ENCODE peak calls at places on chromosomes 6 and 20, in six cellular contexts. O, D, X, W, J and T are unnamed samples.

GRCh38 chr6:85191656-85192055 is 258.2 kb upstream of the NT5E start:
- DNase-seq in O (no peak), D (no peak), X (no peak), W (no peak), J (no peak), T (no peak)

GRCh38 chr20:6768228-6769185 is 1.0 kb downstream of the BMP2 start:
- DNase-seq in O (peak; percentile 41), D (no peak), X (peak; percentile 83), W (no peak), J (peak; percentile 33), T (no peak)

GRCh38 chr6:72348926-72349325 is 272.9 kb upstream of the KCNQ5 start:
- DNase-seq in O (peak; percentile 72), D (no peak), X (no peak), W (no peak), J (no peak), T (no peak)

GRCh38 chr20:37295001-37295400 is 5.5 kb downstream of the MANBAL start:
- DNase-seq in O (peak; percentile 96), D (peak; percentile 94), X (no peak), W (no peak), J (no peak), T (peak; percentile 86)

GRCh38 chr20:36773123-36773547 is 428 bp downstream of the DSN1 start:
- DNase-seq in O (peak; percentile 11), D (no peak), X (no peak), W (peak; percentile 10), J (no peak), T (no peak)

GRCh38 chr20:37294262-37294981 is 5.0 kb downstream of the MANBAL start:
- DNase-seq in O (peak; percentile 36), D (no peak), X (no peak), W (no peak), J (no peak), T (no peak)

GRCh38 chr20:47464380-47465101 is 37.1 kb upstream of the NCOA3 start:
- DNase-seq in O (peak; percentile 99), D (peak; percentile 36), X (no peak), W (no peak), J (peak; percentile 74), T (peak; percentile 97)

GRCh38 chr6:96537726-96538125 is 16.1 kb downstream of the UFL1 start:
- DNase-seq in O (no peak), D (no peak), X (no peak), W (no peak), J (no peak), T (no peak)

GRCh38 chr6:133814797-133815196 is 74.1 kb upstream of the TCF21 start:
- DNase-seq in O (peak; percentile 67), D (peak; percentile 6), X (no peak), W (no peak), J (no peak), T (peak; percentile 5)

GRCh38 chr6:127920804-127921203 is 19.9 kb upstream of the THEMIS start:
- DNase-seq in O (no peak), D (no peak), X (no peak), W (no peak), J (no peak), T (no peak)

GRCh38 chr6:167268683-167269280 is 22.3 kb upstream of the UNC93A start:
- DNase-seq in O (no peak), D (no peak), X (no peak), W (no peak), J (no peak), T (no peak)

GRCh38 chr20:22949710-22950109 is 85.4 kb upstream of the SSTR4 start:
- DNase-seq in O (no peak), D (no peak), X (no peak), W (no peak), J (no peak), T (no peak)

GRCh38 chr6:43770417-43771209 is 602 bp downstream of the VEGFA start:
- DNase-seq in O (peak; percentile 69), D (no peak), X (peak; percentile 92), W (peak; percentile 41), J (peak; percentile 67), T (peak; percentile 50)

GRCh38 chr6:53735896-53736295 is 58.9 kb upstream of the LRRC1 start:
- DNase-seq in O (no peak), D (no peak), X (no peak), W (no peak), J (no peak), T (peak; percentile 67)

GRCh38 chr6:54698974-54699373 is 147.6 kb upstream of the FAM83B start:
- DNase-seq in O (no peak), D (no peak), X (no peak), W (no peak), J (no peak), T (peak; percentile 99)

GRCh38 chr20:62477669-62478450 is 2.1 kb upstream of the GATA5 start:
- DNase-seq in O (no peak), D (no peak), X (no peak), W (no peak), J (no peak), T (no peak)

GRCh38 chr6:106379951-106380350 is 19.4 kb downstream of the CRYBG1 start:
- DNase-seq in O (no peak), D (no peak), X (no peak), W (no peak), J (no peak), T (no peak)

GRCh38 chr6:33314515-33314942 is 651 bp upstream of the TAPBP start:
- DNase-seq in O (peak; percentile 73), D (no peak), X (peak; percentile 87), W (peak; percentile 56), J (peak; percentile 81), T (peak; percentile 95)

GRCh38 chr6:34817337-34817910 is 25.5 kb downstream of the BLTP3A start:
- DNase-seq in O (no peak), D (no peak), X (no peak), W (no peak), J (no peak), T (peak; percentile 13)

GRCh38 chr6:24721461-24722215 is 2.7 kb upstream of the C6orf62 start:
- DNase-seq in O (no peak), D (no peak), X (no peak), W (no peak), J (peak; percentile 92), T (no peak)

GRCh38 chr6:1774541-1774940 is 164.8 kb downstream of the FOXC1 start:
- DNase-seq in O (no peak), D (no peak), X (no peak), W (no peak), J (no peak), T (no peak)

GRCh38 chr6:53825514-53826321 is 30.9 kb downstream of the LRRC1 start:
- DNase-seq in O (no peak), D (no peak), X (no peak), W (no peak), J (peak; percentile 36), T (no peak)

GRCh38 chr6:149483302-149483701 is 1.5 kb downstream of the ZC3H12D start:
- DNase-seq in O (no peak), D (no peak), X (no peak), W (no peak), J (no peak), T (no peak)

GRCh38 chr20:59696476-59696875 is 92.1 kb downstream of the PHACTR3 start:
- DNase-seq in O (no peak), D (no peak), X (no peak), W (no peak), J (no peak), T (no peak)

GRCh38 chr20:50110141-50111047 is 2.6 kb downstream of the UBE2V1 start:
- DNase-seq in O (no peak), D (no peak), X (no peak), W (peak; percentile 80), J (peak; percentile 58), T (peak; percentile 87)

GRCh38 chr6:3905853-3906190 is 56.6 kb downstream of the FAM50B start:
- DNase-seq in O (peak; percentile 38), D (no peak), X (no peak), W (no peak), J (no peak), T (no peak)

GRCh38 chr6:121110733-121111132 is 223.5 kb downstream of the TBC1D32 start:
- DNase-seq in O (no peak), D (no peak), X (no peak), W (no peak), J (no peak), T (no peak)

GRCh38 chr6:10429638-10430427 is 15.0 kb upstream of the TFAP2A start:
- DNase-seq in O (peak; percentile 58), D (no peak), X (no peak), W (peak; percentile 77), J (no peak), T (peak; percentile 95)

GRCh38 chr6:109793015-109793414 is 101.9 kb downstream of the FIG4 start:
- DNase-seq in O (no peak), D (no peak), X (no peak), W (no peak), J (no peak), T (peak; percentile 88)
- H3K9ac ChIP-seq in O (no peak overlapping the region), D (peak overlapping the region; percentile 25), X (no peak overlapping the region), W (no peak overlapping the region), J (no peak overlapping the region), T (no peak overlapping the region)

GRCh38 chr20:53655909-53656652 is 62.4 kb upstream of the ZNF217 start:
- DNase-seq in O (peak; percentile 42), D (no peak), X (no peak), W (peak; percentile 43), J (no peak), T (peak; percentile 63)
- H3K9ac ChIP-seq in O (no peak overlapping the region), D (no peak overlapping the region), X (no peak overlapping the region), W (peak overlapping the region; percentile 51), J (no peak overlapping the region), T (no peak overlapping the region)

GRCh38 chr6:157019115-157019628 is 242.0 kb downstream of the ARID1B start:
- DNase-seq in O (no peak), D (no peak), X (no peak), W (peak; percentile 17), J (no peak), T (peak; percentile 48)
- H3K9ac ChIP-seq in O (no peak overlapping the region), D (no peak overlapping the region), X (no peak overlapping the region), W (peak overlapping the region; percentile 46), J (no peak overlapping the region), T (no peak overlapping the region)

DNA sequence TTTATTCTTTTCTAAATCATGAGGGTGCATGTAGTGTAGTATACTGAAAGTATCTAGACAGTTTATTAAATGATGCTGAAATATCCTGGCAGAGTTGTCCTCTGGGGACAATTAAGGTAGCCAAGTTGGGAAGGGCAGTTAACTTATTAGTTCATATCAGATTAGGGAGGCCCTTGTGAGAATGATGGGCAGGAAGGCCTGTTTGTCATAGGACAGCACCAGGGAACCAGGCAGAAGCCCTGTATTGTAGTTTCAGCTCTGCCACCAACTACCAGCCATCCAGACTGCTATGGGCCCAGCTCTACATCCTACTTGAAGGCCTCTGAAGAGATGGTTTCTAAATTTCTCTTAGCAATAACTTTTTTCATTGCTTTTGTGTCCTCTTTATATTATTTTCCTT is 4.0 kb downstream of the MYLIP start:
- DNase-seq in O (no peak), D (no peak), X (no peak), W (no peak), J (no peak), T (no peak)
- H3K9ac ChIP-seq in O (no peak overlapping the region), D (no peak overlapping the region), X (no peak overlapping the region), W (no peak overlapping the region), J (no peak overlapping the region), T (no peak overlapping the region)

GRCh38 chr6:41785689-41786450 is 1.6 kb upstream of the TOMM6 start:
- DNase-seq in O (peak; percentile 23), D (no peak), X (peak; percentile 87), W (no peak), J (peak; percentile 40), T (no peak)
- H3K9ac ChIP-seq in O (peak overlapping the region; percentile 51), D (peak overlapping the region; percentile 98), X (no peak overlapping the region), W (peak overlapping the region; percentile 37), J (peak overlapping the region; percentile 54), T (no peak overlapping the region)

DNA sequence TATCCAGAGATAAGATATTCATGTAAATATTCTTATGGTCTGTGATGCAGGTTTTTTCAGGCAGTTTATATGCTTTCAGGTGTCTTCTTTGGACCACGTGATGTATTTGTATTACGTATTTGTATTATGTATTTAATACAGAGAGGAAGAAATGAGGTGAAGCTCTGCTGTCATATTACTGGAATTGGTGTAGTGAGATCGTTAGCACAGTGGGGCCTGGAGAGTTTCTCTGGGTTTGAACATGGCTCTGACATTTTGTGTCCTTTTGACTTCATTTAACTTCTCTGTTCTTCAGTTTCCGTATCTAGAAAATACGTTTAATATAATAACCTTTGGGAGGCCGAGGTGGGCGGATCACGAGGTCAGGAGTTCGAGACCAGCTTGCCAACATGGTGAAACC is 1.6 kb upstream of the PRIM2 start:
- DNase-seq in O (no peak), D (no peak), X (no peak), W (no peak), J (no peak), T (no peak)
- H3K9ac ChIP-seq in O (no peak overlapping the region), D (no peak overlapping the region), X (no peak overlapping the region), W (no peak overlapping the region), J (no peak overlapping the region), T (no peak overlapping the region)